ENCODE peak calls at places on chromosomes 11 and 22, in five cellular contexts. One of them, this sample, is unnamed. For H3K36me3 and H3K79me1, the result is how much of the 10 kb centered on the place peaks cover.

GRCh38 chr22:28105396-28105795 is 186.3 kb upstream of the PITPNB start:
- DNase-seq in IMR-90: no peak
- DNase-seq in neuronal stem cell: no peak
- DNase-seq in mesendoderm: no peak
- DNase-seq in mesenchymal stem cell: peak
- DNase-seq in this sample: peak

GRCh38 chr11:101390539-101390938 is 193.3 kb downstream of the TRPC6 start:
- DNase-seq in IMR-90: peak
- DNase-seq in neuronal stem cell: no peak
- DNase-seq in mesendoderm: no peak
- DNase-seq in mesenchymal stem cell: peak
- DNase-seq in this sample: peak

GRCh38 chr11:12330491-12331231 is 46.7 kb upstream of the PARVA start:
- DNase-seq in IMR-90: peak
- DNase-seq in neuronal stem cell: peak
- DNase-seq in mesendoderm: peak
- DNase-seq in mesenchymal stem cell: peak
- DNase-seq in this sample: no peak

GRCh38 chr11:36605221-36606216 is 7.5 kb upstream of the RAG2 start:
- DNase-seq in IMR-90: no peak
- DNase-seq in neuronal stem cell: no peak
- DNase-seq in mesendoderm: no peak
- DNase-seq in mesenchymal stem cell: no peak
- DNase-seq in this sample: no peak

GRCh38 chr11:7577883-7578242 is 64.1 kb downstream of the PPFIBP2 start:
- DNase-seq in IMR-90: peak
- DNase-seq in neuronal stem cell: no peak
- DNase-seq in mesendoderm: peak
- DNase-seq in mesenchymal stem cell: peak
- DNase-seq in this sample: peak

GRCh38 chr22:17135153-17135760 is 14.1 kb upstream of the TMEM121B start:
- DNase-seq in IMR-90: no peak
- DNase-seq in neuronal stem cell: no peak
- DNase-seq in mesendoderm: no peak
- DNase-seq in mesenchymal stem cell: no peak
- DNase-seq in this sample: no peak

GRCh38 chr11:76221365-76221764 is 15.1 kb upstream of the WNT11 start:
- DNase-seq in IMR-90: no peak
- DNase-seq in neuronal stem cell: no peak
- DNase-seq in mesendoderm: no peak
- DNase-seq in mesenchymal stem cell: no peak
- DNase-seq in this sample: no peak

GRCh38 chr22:30196141-30196866 is 50.3 kb downstream of the LIF start:
- DNase-seq in IMR-90: peak
- DNase-seq in neuronal stem cell: no peak
- DNase-seq in mesendoderm: peak
- DNase-seq in mesenchymal stem cell: peak
- DNase-seq in this sample: peak

GRCh38 chr22:23777776-23778575 is 5.3 kb downstream of the MMP11 start:
- DNase-seq in IMR-90: peak
- DNase-seq in neuronal stem cell: no peak
- DNase-seq in mesendoderm: no peak
- DNase-seq in mesenchymal stem cell: no peak
- DNase-seq in this sample: no peak

GRCh38 chr11:20047755-20048154 is 112.5 kb downstream of the DBX1 start:
- DNase-seq in IMR-90: no peak
- DNase-seq in neuronal stem cell: no peak
- DNase-seq in mesendoderm: no peak
- DNase-seq in mesenchymal stem cell: no peak
- DNase-seq in this sample: peak

GRCh38 chr11:117229411-117229810 is 2.5 kb downstream of the PCSK7 start:
- DNase-seq in IMR-90: no peak
- DNase-seq in neuronal stem cell: no peak
- DNase-seq in mesendoderm: no peak
- DNase-seq in mesenchymal stem cell: no peak
- DNase-seq in this sample: no peak

GRCh38 chr11:13339196-13340153 is 61.9 kb downstream of the BMAL1 start:
- DNase-seq in IMR-90: peak
- DNase-seq in neuronal stem cell: no peak
- DNase-seq in mesendoderm: no peak
- DNase-seq in mesenchymal stem cell: peak
- DNase-seq in this sample: no peak

GRCh38 chr11:71473793-71474080 is 20.7 kb downstream of the NADSYN1 start:
- DNase-seq in IMR-90: no peak
- DNase-seq in neuronal stem cell: no peak
- DNase-seq in mesendoderm: no peak
- DNase-seq in mesenchymal stem cell: no peak
- DNase-seq in this sample: no peak

GRCh38 chr11:82703226-82703625 is 30.4 kb downstream of the FAM181B start:
- DNase-seq in IMR-90: no peak
- DNase-seq in neuronal stem cell: no peak
- DNase-seq in mesendoderm: no peak
- DNase-seq in mesenchymal stem cell: no peak
- DNase-seq in this sample: no peak

GRCh38 chr22:29463487-29464088 is 16.4 kb upstream of the NEFH start:
- DNase-seq in IMR-90: no peak
- DNase-seq in neuronal stem cell: no peak
- DNase-seq in mesendoderm: no peak
- DNase-seq in mesenchymal stem cell: no peak
- DNase-seq in this sample: no peak

GRCh38 chr11:114244995-114245394 is 51.2 kb upstream of the NNMT start:
- DNase-seq in IMR-90: no peak
- DNase-seq in neuronal stem cell: no peak
- DNase-seq in mesendoderm: no peak
- DNase-seq in mesenchymal stem cell: no peak
- DNase-seq in this sample: no peak

GRCh38 chr11:1308745-1309497 is 511 bp downstream of the TOLLIP start:
- DNase-seq in IMR-90: no peak
- DNase-seq in neuronal stem cell: no peak
- DNase-seq in mesendoderm: no peak
- DNase-seq in mesenchymal stem cell: peak
- DNase-seq in this sample: no peak

GRCh38 chr11:22957890-22958289 is 97.6 kb upstream of the CCDC179 start:
- DNase-seq in IMR-90: no peak
- DNase-seq in neuronal stem cell: no peak
- DNase-seq in mesendoderm: no peak
- DNase-seq in mesenchymal stem cell: peak
- DNase-seq in this sample: no peak

GRCh38 chr11:64642418-64642735 is 51.4 kb downstream of the SLC22A12 start:
- DNase-seq in IMR-90: no peak
- DNase-seq in neuronal stem cell: no peak
- DNase-seq in mesendoderm: no peak
- DNase-seq in mesenchymal stem cell: no peak
- DNase-seq in this sample: no peak

GRCh38 chr11:64643258-64643881 is 52.4 kb downstream of the SLC22A12 start:
- DNase-seq in IMR-90: no peak
- DNase-seq in neuronal stem cell: no peak
- DNase-seq in mesendoderm: peak
- DNase-seq in mesenchymal stem cell: no peak
- DNase-seq in this sample: no peak

GRCh38 chr11:64644348-64645242 is 53.6 kb downstream of the SLC22A12 start:
- DNase-seq in IMR-90: no peak
- DNase-seq in neuronal stem cell: no peak
- DNase-seq in mesendoderm: peak
- DNase-seq in mesenchymal stem cell: no peak
- DNase-seq in this sample: no peak

GRCh38 chr11:64642876-64643257 is 51.8 kb downstream of the SLC22A12 start:
- DNase-seq in IMR-90: no peak
- DNase-seq in neuronal stem cell: no peak
- DNase-seq in mesendoderm: no peak
- DNase-seq in mesenchymal stem cell: no peak
- DNase-seq in this sample: no peak

DNA sequence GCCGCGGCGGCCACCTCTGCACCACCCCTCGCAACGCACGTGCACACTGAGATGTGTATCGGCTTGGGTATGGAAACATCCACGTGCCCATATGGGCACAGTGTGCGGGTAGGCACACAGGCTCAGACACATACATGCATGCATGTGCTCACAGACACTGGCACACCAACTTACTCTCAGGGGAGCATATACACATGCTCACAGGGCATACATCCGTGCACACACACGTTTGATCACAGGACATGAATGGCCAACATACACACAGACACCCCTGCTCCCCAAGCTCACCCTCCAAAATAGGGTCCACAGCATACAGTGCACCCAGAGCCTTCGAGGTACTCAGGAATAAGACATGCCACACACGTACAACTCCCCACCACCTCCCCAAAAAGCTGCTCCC is 52.9 kb downstream of the SLC22A12 start:
- DNase-seq in IMR-90: no peak
- DNase-seq in neuronal stem cell: no peak
- DNase-seq in mesendoderm: no peak
- DNase-seq in mesenchymal stem cell: no peak
- DNase-seq in this sample: no peak
- H2BK120ac ChIP-seq in IMR-90: no peak
- H2BK120ac ChIP-seq in neuronal stem cell: peak
- H2BK120ac ChIP-seq in mesendoderm: no peak
- H2BK120ac ChIP-seq in mesenchymal stem cell: no peak
- H2BK120ac ChIP-seq in this sample: no peak

GRCh38 chr11:18615628-18616392 is 16.2 kb downstream of the MISFA start:
- DNase-seq in IMR-90: peak
- DNase-seq in neuronal stem cell: no peak
- DNase-seq in mesendoderm: no peak
- DNase-seq in mesenchymal stem cell: no peak
- DNase-seq in this sample: no peak
- H3K36me3 ChIP-seq in IMR-90: under half
- H3K36me3 ChIP-seq in neuronal stem cell: under half
- H3K36me3 ChIP-seq in mesendoderm: under half
- H3K36me3 ChIP-seq in mesenchymal stem cell: under half
- H3K36me3 ChIP-seq in this sample: under half

GRCh38 chr22:44988671-44989070 is 21.1 kb downstream of the PHF21B start:
- DNase-seq in IMR-90: no peak
- DNase-seq in neuronal stem cell: no peak
- DNase-seq in mesendoderm: no peak
- DNase-seq in mesenchymal stem cell: no peak
- DNase-seq in this sample: no peak

GRCh38 chr22:44991218-44991617 is 18.6 kb downstream of the PHF21B start:
- DNase-seq in IMR-90: no peak
- DNase-seq in neuronal stem cell: no peak
- DNase-seq in mesendoderm: no peak
- DNase-seq in mesenchymal stem cell: no peak
- DNase-seq in this sample: no peak

GRCh38 chr22:44992166-44992565 is 17.6 kb downstream of the PHF21B start:
- DNase-seq in IMR-90: no peak
- DNase-seq in neuronal stem cell: no peak
- DNase-seq in mesendoderm: no peak
- DNase-seq in mesenchymal stem cell: no peak
- DNase-seq in this sample: no peak

GRCh38 chr22:44990810-44991209 is 19.0 kb downstream of the PHF21B start:
- DNase-seq in IMR-90: no peak
- DNase-seq in neuronal stem cell: no peak
- DNase-seq in mesendoderm: no peak
- DNase-seq in mesenchymal stem cell: no peak
- DNase-seq in this sample: no peak

DNA sequence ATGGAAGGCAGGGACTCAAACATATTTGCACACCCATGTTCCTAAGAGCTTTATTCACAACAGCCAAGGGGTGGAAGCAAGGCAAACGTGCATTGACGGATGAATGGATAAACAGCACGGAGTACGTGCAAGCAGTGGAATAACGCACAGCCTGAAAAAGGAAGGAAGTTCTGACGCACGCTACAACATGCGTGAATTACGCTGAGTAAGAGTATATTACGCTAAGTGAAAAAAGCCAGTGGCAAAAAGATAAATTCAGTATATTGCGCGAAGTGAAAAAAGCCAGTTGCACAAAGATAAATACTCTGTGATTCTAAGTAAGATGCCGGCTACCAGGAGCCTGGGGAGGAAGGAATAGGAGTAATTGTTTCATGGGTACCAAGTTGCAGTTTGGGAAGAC is 19.5 kb downstream of the PHF21B start:
- DNase-seq in IMR-90: no peak
- DNase-seq in neuronal stem cell: no peak
- DNase-seq in mesendoderm: no peak
- DNase-seq in mesenchymal stem cell: no peak
- DNase-seq in this sample: no peak
- H3K79me1 ChIP-seq in IMR-90: under half
- H3K79me1 ChIP-seq in neuronal stem cell: under half
- H3K79me1 ChIP-seq in mesendoderm: half or more
- H3K79me1 ChIP-seq in mesenchymal stem cell: under half
- H3K79me1 ChIP-seq in this sample: under half

GRCh38 chr11:119101759-119102423 is at the start of gene DPAGT1:
- DNase-seq in IMR-90: peak
- DNase-seq in neuronal stem cell: peak
- DNase-seq in mesendoderm: peak
- DNase-seq in mesenchymal stem cell: peak
- DNase-seq in this sample: peak
- H2BK120ac ChIP-seq in IMR-90: peak
- H2BK120ac ChIP-seq in neuronal stem cell: no peak
- H2BK120ac ChIP-seq in mesendoderm: no peak
- H2BK120ac ChIP-seq in mesenchymal stem cell: no peak
- H2BK120ac ChIP-seq in this sample: peak

GRCh38 chr22:46895753-46896152 is 133.3 kb downstream of the TBC1D22A start:
- DNase-seq in IMR-90: no peak
- DNase-seq in neuronal stem cell: no peak
- DNase-seq in mesendoderm: no peak
- DNase-seq in mesenchymal stem cell: no peak
- DNase-seq in this sample: no peak

GRCh38 chr22:46897246-46897623 is 134.8 kb downstream of the TBC1D22A start:
- DNase-seq in IMR-90: no peak
- DNase-seq in neuronal stem cell: no peak
- DNase-seq in mesendoderm: no peak
- DNase-seq in mesenchymal stem cell: no peak
- DNase-seq in this sample: no peak

GRCh38 chr22:46894851-46895640 is 132.6 kb downstream of the TBC1D22A start:
- DNase-seq in IMR-90: no peak
- DNase-seq in neuronal stem cell: no peak
- DNase-seq in mesendoderm: no peak
- DNase-seq in mesenchymal stem cell: no peak
- DNase-seq in this sample: no peak

GRCh38 chr22:46896166-46896565 is 133.7 kb downstream of the TBC1D22A start:
- DNase-seq in IMR-90: no peak
- DNase-seq in neuronal stem cell: no peak
- DNase-seq in mesendoderm: no peak
- DNase-seq in mesenchymal stem cell: no peak
- DNase-seq in this sample: no peak

GRCh38 chr22:46896568-46897245 is 134.3 kb downstream of the TBC1D22A start:
- DNase-seq in IMR-90: no peak
- DNase-seq in neuronal stem cell: no peak
- DNase-seq in mesendoderm: no peak
- DNase-seq in mesenchymal stem cell: no peak
- DNase-seq in this sample: no peak
- H3K36me3 ChIP-seq in IMR-90: under half
- H3K36me3 ChIP-seq in neuronal stem cell: under half
- H3K36me3 ChIP-seq in mesendoderm: under half
- H3K36me3 ChIP-seq in mesenchymal stem cell: under half
- H3K36me3 ChIP-seq in this sample: under half